ENCODE peak calls at places on chromosomes 3 and 15, in ten cellular contexts. One of them, this sample, is unnamed.
A peak's percentile ranks its signal among the peaks of the same experiment; 100 is the strongest.

GRCh38 chr15:85527907-85528306 is 147.5 kb downstream of the AKAP13 start:
- DNase-seq in cardiac fibroblast: peak; percentile 93
- DNase-seq in fibroblast of mammary gland: peak; percentile 69
- DNase-seq in prostate gland: no peak
- DNase-seq in fibroblast of the aortic adventitia: peak; percentile 90
- DNase-seq in body of pancreas: no peak
- DNase-seq in choroid plexus epithelial cell: peak; percentile 90
- DNase-seq in spleen: no peak
- DNase-seq in hepatocyte: peak; percentile 34
- DNase-seq in breast epithelium: peak; percentile 44
- DNase-seq in this sample: no peak

GRCh38 chr15:88465633-88466219 is 1.5 kb downstream of the MRPL46 start:
- DNase-seq in cardiac fibroblast: peak; percentile 67
- DNase-seq in fibroblast of mammary gland: peak; percentile 79
- DNase-seq in prostate gland: no peak
- DNase-seq in fibroblast of the aortic adventitia: peak; percentile 30
- DNase-seq in body of pancreas: no peak
- DNase-seq in choroid plexus epithelial cell: peak; percentile 66
- DNase-seq in spleen: no peak
- DNase-seq in hepatocyte: peak; percentile 35
- DNase-seq in breast epithelium: no peak
- DNase-seq in this sample: no peak

GRCh38 chr3:63824309-63824708 is 5.2 kb downstream of the C3orf49 start:
- DNase-seq in cardiac fibroblast: peak; percentile 62
- DNase-seq in fibroblast of mammary gland: peak; percentile 57
- DNase-seq in prostate gland: no peak
- DNase-seq in fibroblast of the aortic adventitia: peak; percentile 43
- DNase-seq in body of pancreas: no peak
- DNase-seq in choroid plexus epithelial cell: peak; percentile 50
- DNase-seq in spleen: no peak
- DNase-seq in hepatocyte: no peak
- DNase-seq in breast epithelium: no peak
- DNase-seq in this sample: no peak

GRCh38 chr15:57591822-57592367 is at the start of gene MYZAP:
- DNase-seq in cardiac fibroblast: peak; percentile 14
- DNase-seq in fibroblast of mammary gland: no peak
- DNase-seq in prostate gland: peak; percentile 53
- DNase-seq in fibroblast of the aortic adventitia: no peak
- DNase-seq in body of pancreas: peak; percentile 86
- DNase-seq in choroid plexus epithelial cell: peak; percentile 20
- DNase-seq in spleen: peak; percentile 86
- DNase-seq in hepatocyte: peak; percentile 81
- DNase-seq in breast epithelium: peak; percentile 69
- DNase-seq in this sample: peak; percentile 80

GRCh38 chr3:150455341-150455740 is 47.2 kb downstream of the TSC22D2 start:
- DNase-seq in cardiac fibroblast: no peak
- DNase-seq in fibroblast of mammary gland: no peak
- DNase-seq in prostate gland: no peak
- DNase-seq in fibroblast of the aortic adventitia: no peak
- DNase-seq in body of pancreas: no peak
- DNase-seq in choroid plexus epithelial cell: no peak
- DNase-seq in spleen: no peak
- DNase-seq in hepatocyte: no peak
- DNase-seq in breast epithelium: no peak
- DNase-seq in this sample: no peak

GRCh38 chr3:186318135-186318534 is 43.9 kb downstream of the DGKG start:
- DNase-seq in cardiac fibroblast: no peak
- DNase-seq in fibroblast of mammary gland: no peak
- DNase-seq in prostate gland: no peak
- DNase-seq in fibroblast of the aortic adventitia: peak; percentile 10
- DNase-seq in body of pancreas: no peak
- DNase-seq in choroid plexus epithelial cell: no peak
- DNase-seq in spleen: no peak
- DNase-seq in hepatocyte: no peak
- DNase-seq in breast epithelium: no peak
- DNase-seq in this sample: no peak

GRCh38 chr15:70474367-70474681 is 289.0 kb downstream of the UACA start:
- DNase-seq in cardiac fibroblast: no peak
- DNase-seq in fibroblast of mammary gland: no peak
- DNase-seq in prostate gland: no peak
- DNase-seq in fibroblast of the aortic adventitia: no peak
- DNase-seq in body of pancreas: no peak
- DNase-seq in choroid plexus epithelial cell: no peak
- DNase-seq in spleen: no peak
- DNase-seq in hepatocyte: no peak
- DNase-seq in breast epithelium: no peak
- DNase-seq in this sample: no peak

GRCh38 chr15:99708563-99708962 is 24.7 kb downstream of the LYSMD4 start:
- DNase-seq in cardiac fibroblast: peak; percentile 96
- DNase-seq in fibroblast of mammary gland: peak; percentile 96
- DNase-seq in prostate gland: peak; percentile 47
- DNase-seq in fibroblast of the aortic adventitia: peak; percentile 87
- DNase-seq in body of pancreas: peak; percentile 85
- DNase-seq in choroid plexus epithelial cell: peak; percentile 92
- DNase-seq in spleen: no peak
- DNase-seq in hepatocyte: peak; percentile 64
- DNase-seq in breast epithelium: peak; percentile 64
- DNase-seq in this sample: peak; percentile 89

GRCh38 chr3:45079715-45080114 is 53.6 kb downstream of the CLEC3B start:
- DNase-seq in cardiac fibroblast: no peak
- DNase-seq in fibroblast of mammary gland: no peak
- DNase-seq in prostate gland: no peak
- DNase-seq in fibroblast of the aortic adventitia: no peak
- DNase-seq in body of pancreas: no peak
- DNase-seq in choroid plexus epithelial cell: no peak
- DNase-seq in spleen: no peak
- DNase-seq in hepatocyte: no peak
- DNase-seq in breast epithelium: no peak
- DNase-seq in this sample: no peak

GRCh38 chr3:45081506-45081905 is 55.4 kb downstream of the CLEC3B start:
- DNase-seq in cardiac fibroblast: no peak
- DNase-seq in fibroblast of mammary gland: no peak
- DNase-seq in prostate gland: no peak
- DNase-seq in fibroblast of the aortic adventitia: no peak
- DNase-seq in body of pancreas: no peak
- DNase-seq in choroid plexus epithelial cell: no peak
- DNase-seq in spleen: no peak
- DNase-seq in hepatocyte: no peak
- DNase-seq in breast epithelium: no peak
- DNase-seq in this sample: no peak

GRCh38 chr3:45080824-45081223 is 54.7 kb downstream of the CLEC3B start:
- DNase-seq in cardiac fibroblast: no peak
- DNase-seq in fibroblast of mammary gland: no peak
- DNase-seq in prostate gland: no peak
- DNase-seq in fibroblast of the aortic adventitia: no peak
- DNase-seq in body of pancreas: no peak
- DNase-seq in choroid plexus epithelial cell: no peak
- DNase-seq in spleen: no peak
- DNase-seq in hepatocyte: no peak
- DNase-seq in breast epithelium: no peak
- DNase-seq in this sample: no peak

GRCh38 chr3:45075821-45076625 is 49.9 kb downstream of the CLEC3B start:
- DNase-seq in cardiac fibroblast: no peak
- DNase-seq in fibroblast of mammary gland: no peak
- DNase-seq in prostate gland: no peak
- DNase-seq in fibroblast of the aortic adventitia: no peak
- DNase-seq in body of pancreas: no peak
- DNase-seq in choroid plexus epithelial cell: no peak
- DNase-seq in spleen: no peak
- DNase-seq in hepatocyte: no peak
- DNase-seq in breast epithelium: no peak
- DNase-seq in this sample: no peak

GRCh38 chr3:45078910-45079522 is 52.9 kb downstream of the CLEC3B start:
- DNase-seq in cardiac fibroblast: peak; percentile 75
- DNase-seq in fibroblast of mammary gland: peak; percentile 81
- DNase-seq in prostate gland: no peak
- DNase-seq in fibroblast of the aortic adventitia: peak; percentile 70
- DNase-seq in body of pancreas: peak; percentile 66
- DNase-seq in choroid plexus epithelial cell: peak; percentile 84
- DNase-seq in spleen: no peak
- DNase-seq in hepatocyte: no peak
- DNase-seq in breast epithelium: no peak
- DNase-seq in this sample: no peak
- TF ChIP-seq CTCF in cardiac fibroblast: peak; percentile 35
- TF ChIP-seq CTCF in fibroblast of mammary gland: peak; percentile 36
- TF ChIP-seq CTCF in prostate gland: no peak
- TF ChIP-seq CTCF in fibroblast of the aortic adventitia: peak; percentile 45
- TF ChIP-seq CTCF in body of pancreas: peak; percentile 20
- TF ChIP-seq CTCF in choroid plexus epithelial cell: peak; percentile 66
- TF ChIP-seq CTCF in spleen: no peak
- TF ChIP-seq CTCF in hepatocyte: peak; percentile 15
- TF ChIP-seq CTCF in breast epithelium: no peak
- TF ChIP-seq CTCF in this sample: no peak

GRCh38 chr3:122773856-122774535 is 19.6 kb downstream of the HSPBAP1 start:
- DNase-seq in cardiac fibroblast: no peak
- DNase-seq in fibroblast of mammary gland: no peak
- DNase-seq in prostate gland: no peak
- DNase-seq in fibroblast of the aortic adventitia: no peak
- DNase-seq in body of pancreas: no peak
- DNase-seq in choroid plexus epithelial cell: no peak
- DNase-seq in spleen: no peak
- DNase-seq in hepatocyte: no peak
- DNase-seq in breast epithelium: no peak
- DNase-seq in this sample: no peak

GRCh38 chr3:122776675-122777074 is 17.0 kb downstream of the HSPBAP1 start:
- DNase-seq in cardiac fibroblast: no peak
- DNase-seq in fibroblast of mammary gland: no peak
- DNase-seq in prostate gland: no peak
- DNase-seq in fibroblast of the aortic adventitia: no peak
- DNase-seq in body of pancreas: no peak
- DNase-seq in choroid plexus epithelial cell: no peak
- DNase-seq in spleen: no peak
- DNase-seq in hepatocyte: no peak
- DNase-seq in breast epithelium: no peak
- DNase-seq in this sample: no peak

GRCh38 chr3:122772827-122773226 is 20.8 kb downstream of the HSPBAP1 start:
- DNase-seq in cardiac fibroblast: no peak
- DNase-seq in fibroblast of mammary gland: no peak
- DNase-seq in prostate gland: no peak
- DNase-seq in fibroblast of the aortic adventitia: no peak
- DNase-seq in body of pancreas: no peak
- DNase-seq in choroid plexus epithelial cell: no peak
- DNase-seq in spleen: no peak
- DNase-seq in hepatocyte: no peak
- DNase-seq in breast epithelium: no peak
- DNase-seq in this sample: no peak

GRCh38 chr3:122777077-122777476 is 16.6 kb downstream of the HSPBAP1 start:
- DNase-seq in cardiac fibroblast: no peak
- DNase-seq in fibroblast of mammary gland: no peak
- DNase-seq in prostate gland: no peak
- DNase-seq in fibroblast of the aortic adventitia: no peak
- DNase-seq in body of pancreas: no peak
- DNase-seq in choroid plexus epithelial cell: no peak
- DNase-seq in spleen: no peak
- DNase-seq in hepatocyte: no peak
- DNase-seq in breast epithelium: no peak
- DNase-seq in this sample: no peak

DNA sequence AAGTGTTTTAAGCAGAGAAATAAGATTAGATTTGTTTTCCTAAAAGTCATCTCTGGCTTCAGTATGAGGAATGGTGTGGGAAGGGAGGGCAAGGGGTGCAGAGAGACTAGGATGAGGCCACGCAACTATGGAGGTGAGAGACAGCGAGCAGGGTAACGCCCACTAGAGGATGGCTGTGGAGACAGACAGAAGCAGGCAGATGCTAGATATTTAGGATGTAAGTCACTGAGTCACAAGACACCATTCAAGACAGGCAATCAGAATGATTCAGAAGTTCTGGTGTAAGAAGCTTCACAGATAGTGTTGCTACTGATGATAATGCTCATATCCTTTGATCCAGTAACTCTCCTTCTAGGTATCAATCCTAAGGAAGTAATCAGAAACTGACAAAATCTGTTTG is 19.1 kb downstream of the HSPBAP1 start:
- DNase-seq in cardiac fibroblast: peak; percentile 67
- DNase-seq in fibroblast of mammary gland: peak; percentile 69
- DNase-seq in prostate gland: no peak
- DNase-seq in fibroblast of the aortic adventitia: no peak
- DNase-seq in body of pancreas: no peak
- DNase-seq in choroid plexus epithelial cell: peak; percentile 67
- DNase-seq in spleen: no peak
- DNase-seq in hepatocyte: no peak
- DNase-seq in breast epithelium: no peak
- DNase-seq in this sample: no peak
- TF ChIP-seq CTCF in cardiac fibroblast: no peak
- TF ChIP-seq CTCF in fibroblast of mammary gland: peak; percentile 26
- TF ChIP-seq CTCF in prostate gland: no peak
- TF ChIP-seq CTCF in fibroblast of the aortic adventitia: no peak
- TF ChIP-seq CTCF in body of pancreas: no peak
- TF ChIP-seq CTCF in choroid plexus epithelial cell: peak; percentile 34
- TF ChIP-seq CTCF in spleen: no peak
- TF ChIP-seq CTCF in hepatocyte: no peak
- TF ChIP-seq CTCF in breast epithelium: no peak
- TF ChIP-seq CTCF in this sample: no peak

GRCh38 chr15:31457161-31457560 is 130.5 kb downstream of the KLF13 start:
- DNase-seq in cardiac fibroblast: no peak
- DNase-seq in fibroblast of mammary gland: peak; percentile 83
- DNase-seq in prostate gland: no peak
- DNase-seq in fibroblast of the aortic adventitia: peak; percentile 38
- DNase-seq in body of pancreas: no peak
- DNase-seq in choroid plexus epithelial cell: peak; percentile 11
- DNase-seq in spleen: peak; percentile 33
- DNase-seq in hepatocyte: no peak
- DNase-seq in breast epithelium: no peak
- DNase-seq in this sample: peak; percentile 6

GRCh38 chr15:31456329-31457060 is 129.9 kb downstream of the KLF13 start:
- DNase-seq in cardiac fibroblast: no peak
- DNase-seq in fibroblast of mammary gland: no peak
- DNase-seq in prostate gland: no peak
- DNase-seq in fibroblast of the aortic adventitia: no peak
- DNase-seq in body of pancreas: no peak
- DNase-seq in choroid plexus epithelial cell: no peak
- DNase-seq in spleen: peak; percentile 41
- DNase-seq in hepatocyte: no peak
- DNase-seq in breast epithelium: no peak
- DNase-seq in this sample: peak; percentile 46

GRCh38 chr15:31453558-31454318 is 127.1 kb downstream of the KLF13 start:
- DNase-seq in cardiac fibroblast: no peak
- DNase-seq in fibroblast of mammary gland: no peak
- DNase-seq in prostate gland: no peak
- DNase-seq in fibroblast of the aortic adventitia: no peak
- DNase-seq in body of pancreas: no peak
- DNase-seq in choroid plexus epithelial cell: no peak
- DNase-seq in spleen: peak; percentile 40
- DNase-seq in hepatocyte: no peak
- DNase-seq in breast epithelium: no peak
- DNase-seq in this sample: peak; percentile 51

GRCh38 chr15:31457631-31458526 is 131.2 kb downstream of the KLF13 start:
- DNase-seq in cardiac fibroblast: peak; percentile 68
- DNase-seq in fibroblast of mammary gland: peak; percentile 94
- DNase-seq in prostate gland: no peak
- DNase-seq in fibroblast of the aortic adventitia: peak; percentile 71
- DNase-seq in body of pancreas: no peak
- DNase-seq in choroid plexus epithelial cell: peak; percentile 80
- DNase-seq in spleen: peak; percentile 69
- DNase-seq in hepatocyte: no peak
- DNase-seq in breast epithelium: no peak
- DNase-seq in this sample: peak; percentile 56

DNA sequence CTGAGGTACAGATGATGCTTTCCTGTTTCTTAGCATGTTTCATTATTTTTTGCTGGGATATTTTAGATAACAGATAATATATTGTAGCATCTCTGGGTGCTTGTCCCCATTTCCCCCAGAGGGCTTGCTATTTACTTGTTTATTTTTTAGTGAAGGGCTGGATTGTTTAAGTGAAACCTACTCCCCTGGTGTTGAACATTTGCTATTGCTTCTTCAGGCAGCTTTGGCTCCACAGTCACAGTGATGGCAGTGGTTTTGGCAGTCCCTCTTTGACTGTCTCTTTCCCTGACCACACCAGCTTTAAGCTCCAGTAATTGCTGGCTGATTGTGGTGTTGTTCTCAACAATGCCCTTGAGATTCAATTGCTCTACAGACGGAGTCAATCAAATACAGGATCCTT is 128.9 kb downstream of the KLF13 start:
- DNase-seq in cardiac fibroblast: no peak
- DNase-seq in fibroblast of mammary gland: no peak
- DNase-seq in prostate gland: no peak
- DNase-seq in fibroblast of the aortic adventitia: no peak
- DNase-seq in body of pancreas: no peak
- DNase-seq in choroid plexus epithelial cell: no peak
- DNase-seq in spleen: no peak
- DNase-seq in hepatocyte: no peak
- DNase-seq in breast epithelium: no peak
- DNase-seq in this sample: no peak
- TF ChIP-seq CTCF in cardiac fibroblast: no peak
- TF ChIP-seq CTCF in fibroblast of mammary gland: no peak
- TF ChIP-seq CTCF in prostate gland: no peak
- TF ChIP-seq CTCF in fibroblast of the aortic adventitia: no peak
- TF ChIP-seq CTCF in body of pancreas: no peak
- TF ChIP-seq CTCF in choroid plexus epithelial cell: peak; percentile 35
- TF ChIP-seq CTCF in spleen: no peak
- TF ChIP-seq CTCF in hepatocyte: no peak
- TF ChIP-seq CTCF in breast epithelium: no peak
- TF ChIP-seq CTCF in this sample: no peak

DNA sequence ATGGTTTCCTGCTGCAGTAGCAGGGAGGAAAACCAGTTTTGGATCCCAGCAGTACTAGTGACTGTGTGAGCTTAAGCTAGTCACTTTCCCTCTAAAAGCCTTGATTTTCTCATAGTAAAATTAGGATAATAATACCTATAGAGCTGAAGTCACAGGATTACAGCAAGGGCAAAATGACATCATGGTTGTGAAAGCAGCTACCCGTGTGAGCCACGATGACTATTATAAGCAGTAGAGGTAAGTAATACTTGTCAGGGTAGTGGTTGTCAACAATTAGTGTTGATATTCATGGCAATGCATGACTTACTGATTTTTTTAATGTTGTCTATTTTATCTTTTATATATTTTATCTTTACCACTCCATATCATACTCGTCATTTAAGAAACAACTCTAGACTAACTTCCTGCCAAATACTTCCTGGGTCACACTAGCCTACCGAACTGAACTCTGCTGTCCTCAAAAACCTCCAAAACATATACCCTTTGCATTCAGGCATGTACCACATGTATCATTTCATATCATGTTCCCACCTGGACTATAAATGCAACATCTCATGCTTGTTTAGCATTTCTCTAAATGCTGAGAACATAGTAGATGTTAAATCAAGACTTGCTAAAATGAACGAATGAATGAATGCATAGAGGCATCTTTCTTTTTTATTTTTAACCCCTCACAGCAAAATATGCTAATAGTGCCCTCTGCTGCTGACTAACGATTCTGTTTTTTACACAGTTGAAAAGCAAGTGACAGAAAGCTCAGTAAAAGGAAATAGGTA is 172.6 kb downstream of the P3H2 start:
- DNase-seq in cardiac fibroblast: peak; percentile 66
- DNase-seq in fibroblast of mammary gland: peak; percentile 43
- DNase-seq in prostate gland: no peak
- DNase-seq in fibroblast of the aortic adventitia: peak; percentile 67
- DNase-seq in body of pancreas: no peak
- DNase-seq in choroid plexus epithelial cell: peak; percentile 62
- DNase-seq in spleen: no peak
- DNase-seq in hepatocyte: peak; percentile 34
- DNase-seq in breast epithelium: no peak
- DNase-seq in this sample: no peak
- TF ChIP-seq CTCF in cardiac fibroblast: peak; percentile 56
- TF ChIP-seq CTCF in fibroblast of mammary gland: peak; percentile 68
- TF ChIP-seq CTCF in prostate gland: peak; percentile 38
- TF ChIP-seq CTCF in fibroblast of the aortic adventitia: peak; percentile 65
- TF ChIP-seq CTCF in body of pancreas: peak; percentile 13
- TF ChIP-seq CTCF in choroid plexus epithelial cell: peak; percentile 68
- TF ChIP-seq CTCF in spleen: peak; percentile 17
- TF ChIP-seq CTCF in hepatocyte: peak; percentile 77
- TF ChIP-seq CTCF in breast epithelium: peak; percentile 53
- TF ChIP-seq CTCF in this sample: peak; percentile 41